ENCODE peak calls at places on chromosomes 16 and 17, in eight cellular contexts. T is progenitor cell of endocrine pancreas, O is T-helper 2 cell, L is cardiac muscle cell, J is Right ventricle myocardium inferior, M is EH, F is activated gamma-delta T cell, P is T-helper 9 cell. G is an unnamed sample.

GRCh38 chr17:76492989-76493501 is 8.2 kb downstream of the RHBDF2 start:
- DNase-seq in T (no peak), O (peak; percentile 51), L (no peak), J (peak; percentile 92), M (peak; percentile 90), F (peak; percentile 23), P (no peak), G (peak; percentile 88)

GRCh38 chr17:10295728-10296343 is 77.0 kb downstream of the MYH13 start:
- DNase-seq in T (peak; percentile 58), O (peak; percentile 37), L (peak; percentile 75), J (no peak), M (peak; percentile 62), F (no peak), P (no peak), G (no peak)

GRCh38 chr16:3355589-3355988 is at the start of gene OR2C1:
- DNase-seq in T (no peak), O (no peak), L (no peak), J (no peak), M (no peak), F (no peak), P (no peak), G (no peak)

GRCh38 chr16:14298374-14299122 is 227.4 kb downstream of the MRTFB start:
- DNase-seq in T (no peak), O (no peak), L (no peak), J (no peak), M (no peak), F (no peak), P (no peak), G (no peak)

GRCh38 chr17:81200695-81201580 is 21.8 kb downstream of the CEP131 start:
- DNase-seq in T (no peak), O (peak; percentile 44), L (peak; percentile 78), J (no peak), M (peak; percentile 68), F (no peak), P (no peak), G (peak; percentile 87)

GRCh38 chr16:49281843-49282642 is 405 bp upstream of the CBLN1 start:
- DNase-seq in T (peak; percentile 95), O (peak; percentile 75), L (peak; percentile 98), J (peak; percentile 89), M (peak; percentile 66), F (no peak), P (no peak), G (peak; percentile 75)

GRCh38 chr17:12974319-12974661 is 43.5 kb downstream of the ELAC2 start:
- DNase-seq in T (no peak), O (no peak), L (no peak), J (no peak), M (peak; percentile 16), F (no peak), P (no peak), G (peak; percentile 35)

GRCh38 chr17:76598004-76598439 is 12.4 kb upstream of the ST6GALNAC2 start:
- DNase-seq in T (no peak), O (no peak), L (no peak), J (no peak), M (no peak), F (no peak), P (no peak), G (no peak)

GRCh38 chr16:19898924-19899604 is 14.4 kb upstream of the GPRC5B start:
- DNase-seq in T (peak; percentile 29), O (peak; percentile 38), L (peak; percentile 72), J (no peak), M (peak; percentile 56), F (no peak), P (peak; percentile 9), G (peak; percentile 54)

GRCh38 chr17:81249233-81250040 is 10.3 kb downstream of the NDUFAF8 start:
- DNase-seq in T (no peak), O (peak; percentile 35), L (no peak), J (peak; percentile 35), M (peak; percentile 21), F (no peak), P (no peak), G (no peak)

GRCh38 chr17:82536220-82537201 is 17.0 kb downstream of the FOXK2 start:
- DNase-seq in T (no peak), O (peak; percentile 65), L (peak; percentile 47), J (no peak), M (peak; percentile 83), F (no peak), P (no peak), G (peak; percentile 61)

GRCh38 chr16:85041184-85041928 is 13.8 kb downstream of the KIAA0513 start:
- DNase-seq in T (no peak), O (no peak), L (no peak), J (no peak), M (no peak), F (no peak), P (no peak), G (no peak)

GRCh38 chr17:77322534-77323412 is 182.0 kb downstream of the SEC14L1 start:
- DNase-seq in T (no peak), O (no peak), L (peak; percentile 55), J (peak; percentile 91), M (peak; percentile 99), F (no peak), P (no peak), G (peak; percentile 95)

GRCh38 chr16:78816499-78817441 is 717.3 kb downstream of the WWOX start:
- DNase-seq in T (no peak), O (peak; percentile 12), L (no peak), J (no peak), M (no peak), F (no peak), P (no peak), G (no peak)

GRCh38 chr16:78200623-78201096 is 101.2 kb downstream of the WWOX start:
- DNase-seq in T (no peak), O (no peak), L (no peak), J (no peak), M (no peak), F (no peak), P (no peak), G (no peak)

GRCh38 chr16:15749371-15749770 is 99.3 kb downstream of the NDE1 start:
- DNase-seq in T (no peak), O (no peak), L (no peak), J (no peak), M (peak; percentile 46), F (no peak), P (no peak), G (no peak)

GRCh38 chr16:89821438-89822187 is 5.2 kb upstream of the FANCA start:
- DNase-seq in T (no peak), O (no peak), L (no peak), J (peak; percentile 63), M (no peak), F (no peak), P (no peak), G (no peak)

GRCh38 chr16:68756250-68757051 is 19.4 kb downstream of the CDH1 start:
- DNase-seq in T (no peak), O (peak; percentile 97), L (no peak), J (no peak), M (no peak), F (no peak), P (no peak), G (no peak)

GRCh38 chr16:85524630-85525463 is 88.3 kb upstream of the GSE1 start:
- DNase-seq in T (no peak), O (no peak), L (no peak), J (peak; percentile 91), M (peak; percentile 43), F (no peak), P (no peak), G (no peak)

GRCh38 chr17:75110307-75110937 is 653 bp downstream of the ARMC7 start:
- DNase-seq in T (no peak), O (peak; percentile 41), L (peak; percentile 35), J (no peak), M (peak; percentile 29), F (no peak), P (no peak), G (no peak)

GRCh38 chr17:50146927-50147640 is 3.4 kb downstream of the PPP1R9B start:
- DNase-seq in T (no peak), O (no peak), L (no peak), J (peak; percentile 69), M (no peak), F (no peak), P (peak; percentile 22), G (no peak)

GRCh38 chr17:43449470-43450202 is 34.1 kb upstream of the DHX8 start:
- DNase-seq in T (no peak), O (no peak), L (no peak), J (no peak), M (no peak), F (no peak), P (no peak), G (no peak)

GRCh38 chr17:76000016-76000754 is 470 bp upstream of the CDK3 start:
- DNase-seq in T (peak; percentile 50), O (peak; percentile 72), L (peak; percentile 72), J (peak; percentile 81), M (peak; percentile 44), F (peak; percentile 41), P (peak; percentile 61), G (peak; percentile 83)

GRCh38 chr17:5422505-5422904 is 2.5 kb downstream of the RPAIN start:
- DNase-seq in T (no peak), O (no peak), L (no peak), J (no peak), M (peak; percentile 88), F (no peak), P (no peak), G (peak; percentile 74)

GRCh38 chr17:72775914-72776313 is 316.6 kb downstream of the SLC39A11 start:
- DNase-seq in T (no peak), O (no peak), L (no peak), J (no peak), M (no peak), F (no peak), P (no peak), G (no peak)

GRCh38 chr17:68200689-68201424 is 47.0 kb upstream of the AMZ2 start:
- DNase-seq in T (peak; percentile 78), O (peak; percentile 77), L (peak; percentile 83), J (peak; percentile 90), M (peak; percentile 70), F (peak; percentile 55), P (peak; percentile 69), G (peak; percentile 72)

GRCh38 chr17:82028966-82029365 is 2.5 kb upstream of the RAC3 start:
- DNase-seq in T (no peak), O (no peak), L (no peak), J (no peak), M (no peak), F (no peak), P (no peak), G (no peak)

GRCh38 chr17:45983614-45984310 is 15.3 kb upstream of the STH start:
- DNase-seq in T (no peak), O (no peak), L (no peak), J (no peak), M (no peak), F (no peak), P (no peak), G (no peak)

GRCh38 chr17:8161289-8162231 is 1.2 kb downstream of the VAMP2 start:
- DNase-seq in T (no peak), O (peak; percentile 46), L (no peak), J (peak; percentile 62), M (no peak), F (no peak), P (no peak), G (no peak)

GRCh38 chr17:37844158-37844976 is 79.8 kb upstream of the TBC1D3K start:
- DNase-seq in T (peak; percentile 65), O (peak; percentile 53), L (peak; percentile 53), J (peak; percentile 74), M (peak; percentile 63), F (no peak), P (peak; percentile 4), G (peak; percentile 84)

GRCh38 chr17:74190807-74191206 is 12.7 kb upstream of the RPL38 start:
- DNase-seq in T (peak; percentile 54), O (no peak), L (peak; percentile 79), J (no peak), M (peak; percentile 38), F (no peak), P (no peak), G (no peak)

GRCh38 chr17:16512011-16512410 is 20.0 kb upstream of the LRRC75A start:
- DNase-seq in T (no peak), O (peak; percentile 4), L (no peak), J (no peak), M (no peak), F (no peak), P (no peak), G (no peak)

GRCh38 chr16:86510465-86511261 is at the start of gene FOXF1:
- DNase-seq in T (no peak), O (peak; percentile 41), L (no peak), J (peak; percentile 54), M (peak; percentile 83), F (no peak), P (no peak), G (peak; percentile 77)

GRCh38 chr16:88007321-88007731 is 56.1 kb downstream of the BANP start:
- DNase-seq in T (no peak), O (no peak), L (no peak), J (no peak), M (no peak), F (no peak), P (no peak), G (no peak)

G was measured in hepatic stellate cell.